ENCODE peak calls at places on chromosomes 11 and 22, in four cellular contexts. X, K, H and B are unnamed samples.

GRCh38 chr11:61027141-61027840 is 55.8 kb downstream of the CD6 start:
- DNase-seq in K (no peak), X (no peak), H (no peak), B (no peak)

GRCh38 chr11:123083623-123084029 is 21.7 kb upstream of the HSPA8 start:
- DNase-seq in X (peak; percentile 60), H (peak; percentile 89), K (peak; percentile 99), B (no peak)

GRCh38 chr11:19350093-19350665 is 109.4 kb upstream of the E2F8 start:
- DNase-seq in X (no peak), H (no peak), K (no peak), B (peak; percentile 18)

GRCh38 chr22:24996420-24996952 is 44.0 kb downstream of the KIAA1671 start:
- DNase-seq in X (no peak), K (no peak), H (no peak), B (peak; percentile 64)

GRCh38 chr22:40651563-40652501 is 15.3 kb upstream of the MRTFA start:
- DNase-seq in H (peak; percentile 96), X (peak; percentile 81), K (peak; percentile 99), B (peak; percentile 46)

GRCh38 chr11:128036556-128037093 is 550.7 kb downstream of the ETS1 start:
- DNase-seq in X (no peak), K (no peak), H (no peak), B (no peak)

GRCh38 chr11:68904458-68904847 is 762 bp downstream of the IGHMBP2 start:
- DNase-seq in H (no peak), X (no peak), K (peak; percentile 2), B (no peak)

GRCh38 chr11:31326470-31327148 is 42.9 kb downstream of the DCDC1 start:
- DNase-seq in K (no peak), X (no peak), H (no peak), B (no peak)

GRCh38 chr11:61892085-61892370 is 683 bp upstream of the FADS3 start:
- DNase-seq in K (no peak), X (no peak), H (no peak), B (no peak)

GRCh38 chr22:46350111-46350510 is 14.6 kb downstream of the TRMU start:
- DNase-seq in K (no peak), X (no peak), H (no peak), B (no peak)

GRCh38 chr22:38696606-38697005 is 4.1 kb downstream of the JOSD1 start:
- DNase-seq in K (peak; percentile 80), X (no peak), H (no peak), B (no peak)

GRCh38 chr11:101523634-101524260 is 60.1 kb downstream of the TRPC6 start:
- DNase-seq in X (no peak), H (no peak), K (no peak), B (no peak)

GRCh38 chr22:41001722-41002122 is 50.5 kb downstream of the RBX1 start:
- DNase-seq in K (peak; percentile 11), X (no peak), H (no peak), B (no peak)

GRCh38 chr11:128492903-128493569 is 94.3 kb downstream of the ETS1 start:
- DNase-seq in X (no peak), K (no peak), H (no peak), B (no peak)

GRCh38 chr22:34489861-34490260 is 569.6 kb upstream of the LARGE1 start:
- DNase-seq in H (no peak), K (no peak), X (no peak), B (no peak)

GRCh38 chr11:124086447-124086846 is 28.8 kb upstream of the VWA5A start:
- DNase-seq in H (no peak), K (no peak), X (no peak), B (no peak)

GRCh38 chr22:30947821-30948454 is 20.6 kb downstream of the MORC2 start:
- DNase-seq in K (peak; percentile 9), H (no peak), X (no peak), B (no peak)

GRCh38 chr11:118415739-118416068 is 14.3 kb downstream of the ATP5MG start:
- DNase-seq in K (peak; percentile 95), H (no peak), X (no peak), B (no peak)

GRCh38 chr22:50691521-50691920 is 18.9 kb downstream of the SHANK3 start:
- DNase-seq in H (no peak), X (no peak), K (peak; percentile 40), B (peak; percentile 46)
- TF ChIP-seq CTCF in H (no peak), X (peak; percentile 73), K (peak; percentile 69), B (peak; percentile 66)

GRCh38 chr11:78265326-78265725 is 76.6 kb downstream of the USP35 start:
- DNase-seq in K (no peak), H (no peak), X (no peak), B (no peak)

GRCh38 chr11:78261869-78262637 is 73.3 kb downstream of the USP35 start:
- DNase-seq in X (no peak), H (no peak), K (no peak), B (no peak)

GRCh38 chr11:78261367-78261766 is 72.6 kb downstream of the USP35 start:
- DNase-seq in H (no peak), X (no peak), K (no peak), B (no peak)

GRCh38 chr11:78259777-78260470 is 71.2 kb downstream of the USP35 start:
- DNase-seq in K (no peak), H (no peak), X (no peak), B (no peak)

GRCh38 chr11:78262710-78263109 is 74.0 kb downstream of the USP35 start:
- DNase-seq in H (no peak), K (no peak), X (no peak), B (no peak)
- TF ChIP-seq CTCF in H (no peak), K (no peak), X (no peak), B (no peak)

GRCh38 chr11:34502949-34503348 is 10.6 kb downstream of the ELF5 start:
- DNase-seq in K (no peak), X (no peak), H (no peak), B (no peak)
- TF ChIP-seq CTCF in K (peak; percentile 27), X (no peak), H (no peak), B (no peak)

GRCh38 chr22:42296381-42296853 is 26.0 kb upstream of the TCF20 start:
- DNase-seq in K (no peak), X (no peak), H (no peak), B (no peak)
- TF ChIP-seq CTCF in K (peak; percentile 40), X (no peak), H (no peak), B (no peak)